ENCODE peak calls at places on chromosomes 4 and X, in five cellular contexts. Q is HT1080, Y is T47D, R is kidney tubule cell, O is T-helper 2 cell. U is an unnamed sample.

GRCh38 chrX:49209434-49210251 is 9.7 kb upstream of the SYP start:
- DNase-seq in Q (peak), Y (no peak), R (no peak), O (no peak), U (no peak)

GRCh38 chrX:63434665-63435064 is 83.5 kb upstream of the SPIN4 start:
- DNase-seq in Q (peak), Y (no peak), R (peak), O (no peak), U (no peak)

GRCh38 chrX:152637649-152638442 is at the start of gene GABRQ:
- DNase-seq in Q (no peak), Y (no peak), R (peak), O (no peak), U (no peak)

GRCh38 chr4:116531870-116532269 is 553.5 kb downstream of the TRAM1L1 start:
- DNase-seq in Q (peak), Y (no peak), R (no peak), O (no peak), U (no peak)

GRCh38 chr4:188988131-188988530 is 848.9 kb downstream of the TRIML1 start:
- DNase-seq in Q (no peak), Y (no peak), R (no peak), O (no peak), U (no peak)

GRCh38 chrX:20514358-20514757 is 247.6 kb upstream of the RPS6KA3 start:
- DNase-seq in Q (peak), Y (no peak), R (peak), O (no peak), U (no peak)

GRCh38 chrX:107818900-107819521 is 6.7 kb upstream of the MID2 start:
- DNase-seq in Q (no peak), Y (no peak), R (no peak), O (no peak), U (no peak)

GRCh38 chrX:1108451-1109445 is 103.7 kb downstream of the CRLF2 start:
- DNase-seq in Q (no peak), Y (no peak), R (no peak), O (no peak), U (no peak)

GRCh38 chrX:99468993-99469392 is 941.1 kb downstream of the PCDH19 start:
- DNase-seq in Q (no peak), Y (no peak), R (no peak), O (no peak), U (no peak)

GRCh38 chr4:137417676-137418075 is 114.6 kb downstream of the PCDH18 start:
- DNase-seq in Q (no peak), Y (no peak), R (no peak), O (no peak), U (peak)

GRCh38 chrX:83077606-83078005 is 430.5 kb upstream of the POU3F4 start:
- DNase-seq in Q (no peak), Y (no peak), R (no peak), O (no peak), U (no peak)

GRCh38 chr4:25144870-25145481 is 15.3 kb downstream of the SEPSECS start:
- DNase-seq in Q (peak), Y (peak), R (peak), O (no peak), U (no peak)

GRCh38 chrX:66731398-66731797 is 92.5 kb upstream of the EDA2R start:
- DNase-seq in Q (peak), Y (no peak), R (peak), O (no peak), U (peak)

GRCh38 chrX:148298737-148299136 is 201.7 kb upstream of the AFF2 start:
- DNase-seq in Q (peak), Y (no peak), R (peak), O (no peak), U (no peak)

GRCh38 chrX:23784487-23785301 is 1.7 kb downstream of the SAT1 start:
- DNase-seq in Q (peak), Y (no peak), R (peak), O (no peak), U (no peak)

U was measured in AG04450.